ENCODE peak calls at places on chromosomes 11 and 22, in nine cellular contexts. U, H, J, E, Z, L, Q, O and P are unnamed samples.

GRCh38 chr22:20771918-20772625 is 1.8 kb upstream of the SERPIND1 start:
- DNase-seq in L (no peak), O (no peak), J (no peak), U (no peak), E (no peak), H (no peak), Z (no peak), Q (peak; percentile 50), P (no peak)

GRCh38 chr22:24763872-24764485 is 10.5 kb downstream of the PIWIL3 start:
- DNase-seq in L (no peak), Z (no peak), Q (no peak), O (no peak), E (no peak), H (no peak), J (no peak), U (no peak), P (no peak)

GRCh38 chr22:22911327-22912134 is 23.9 kb downstream of the IGLL5 start:
- DNase-seq in J (no peak), L (no peak), U (no peak), E (no peak), Z (no peak), H (no peak), O (no peak), Q (no peak), P (no peak)

GRCh38 chr11:129652828-129653227 is 162.8 kb upstream of the TMEM45B start:
- DNase-seq in E (no peak), Z (no peak), H (no peak), O (no peak), L (no peak), U (peak; percentile 79), Q (no peak), J (peak; percentile 79), P (no peak)

GRCh38 chr11:86637976-86638375 is 34.4 kb downstream of the ME3 start:
- DNase-seq in O (no peak), Z (no peak), U (peak; percentile 49), E (no peak), H (no peak), J (peak; percentile 52), Q (no peak), L (no peak), P (no peak)

GRCh38 chr11:70572974-70573260 is 174.6 kb downstream of the CTTN start:
- DNase-seq in L (peak; percentile 27), U (no peak), Z (no peak), J (no peak), H (no peak), O (no peak), E (no peak), Q (no peak), P (peak; percentile 10)

GRCh38 chr22:29727248-29727551 is 7.4 kb downstream of the CABP7 start:
- DNase-seq in L (peak; percentile 74), J (no peak), E (no peak), Z (no peak), U (peak; percentile 32), O (peak; percentile 37), Q (peak; percentile 56), H (peak; percentile 32), P (no peak)

GRCh38 chr11:44382648-44383240 is 72.8 kb upstream of the ALX4 start:
- DNase-seq in H (peak; percentile 86), E (no peak), U (no peak), Q (no peak), O (no peak), Z (no peak), L (no peak), J (no peak), P (no peak)

DNA sequence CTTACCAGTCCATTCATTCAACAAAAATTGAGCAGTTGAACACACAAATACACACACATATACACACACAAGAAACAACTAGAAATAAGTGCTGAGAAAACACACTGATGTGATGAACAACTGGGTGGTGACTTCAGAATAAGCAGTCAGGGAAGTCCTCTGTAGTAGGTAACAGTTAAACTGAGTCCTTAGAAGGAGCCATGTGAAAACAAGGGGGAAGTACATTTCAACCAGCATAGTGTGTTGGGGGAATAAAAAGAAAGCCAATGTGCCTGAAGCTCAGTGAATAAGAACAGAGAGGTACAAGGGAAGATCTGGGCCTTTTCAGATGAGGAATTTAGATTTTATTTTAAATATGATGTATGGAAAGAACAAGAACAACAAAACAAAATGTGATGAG is 6.8 kb upstream of the TMEM123 start:
- DNase-seq in L (no peak), Q (no peak), H (no peak), Z (no peak), O (no peak), U (no peak), J (no peak), E (no peak), P (no peak)
- H3K4me3 ChIP-seq in L (no peak overlapping the region), Q (no peak overlapping the region), H (no peak overlapping the region), Z (no peak overlapping the region), O (no peak overlapping the region), U (no peak overlapping the region), J (no peak overlapping the region), E (no peak overlapping the region), P (no peak overlapping the region)

DNA sequence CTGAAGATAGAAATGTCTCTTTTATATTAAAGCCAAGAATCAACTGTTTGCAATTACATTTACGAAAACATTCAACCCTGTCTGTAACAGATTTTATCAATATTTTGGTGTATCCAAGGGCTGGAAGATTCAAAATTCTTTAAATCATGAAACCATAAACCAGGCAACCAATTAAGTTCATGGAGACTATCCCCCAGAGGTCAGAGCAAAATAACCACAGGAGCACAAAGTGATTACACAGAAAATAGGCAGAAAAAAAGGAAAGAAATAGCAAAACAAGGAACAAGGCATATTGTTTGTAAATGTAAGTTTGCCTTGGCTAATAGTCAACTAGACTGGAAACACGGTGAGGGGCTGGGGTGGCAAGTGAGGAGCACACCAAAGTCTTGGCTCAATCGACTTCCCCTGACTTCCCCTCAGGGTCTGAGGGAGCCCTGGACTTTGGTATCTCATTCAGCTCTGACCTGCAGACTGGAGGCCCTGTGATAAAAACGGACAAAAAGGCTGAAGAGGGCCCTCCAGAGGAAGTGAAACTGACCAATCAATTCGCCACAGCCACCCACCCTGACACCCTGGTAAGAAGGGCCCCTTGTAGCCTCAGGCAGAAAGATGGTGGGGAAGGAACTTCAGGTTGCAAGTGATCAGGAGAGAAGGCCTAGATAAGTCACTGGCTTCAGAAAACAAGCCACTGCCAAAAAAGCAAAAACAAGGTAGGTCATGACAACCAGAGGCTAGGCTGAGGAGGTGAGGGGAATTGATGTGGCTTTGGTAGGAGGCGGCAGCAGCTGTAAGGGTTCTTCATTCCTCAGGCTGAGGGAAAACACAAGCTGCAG is 1.9 kb downstream of the SIK3 start:
- DNase-seq in H (peak; percentile 23), U (no peak), L (no peak), Z (no peak), Q (peak; percentile 47), O (no peak), E (no peak), J (no peak), P (no peak)
- TF ChIP-seq CTCF in H (no peak), U (no peak), L (no peak), Z (no peak), Q (peak; percentile 22), O (no peak), E (no peak), J (no peak), P (no peak)

GRCh38 chr11:117200813-117201515 is 1.8 kb downstream of the TAGLN start:
- DNase-seq in H (no peak), E (no peak), Z (no peak), J (no peak), U (peak; percentile 32), L (no peak), O (no peak), Q (no peak), P (no peak)

GRCh38 chr11:117201906-117202305 is 2.7 kb downstream of the TAGLN start:
- DNase-seq in H (no peak), Q (no peak), O (no peak), Z (no peak), E (no peak), J (no peak), L (no peak), U (no peak), P (no peak)

GRCh38 chr11:117199916-117200812 is 994 bp downstream of the TAGLN start:
- DNase-seq in L (no peak), U (no peak), Q (no peak), Z (no peak), J (no peak), H (no peak), E (no peak), O (no peak), P (no peak)

GRCh38 chr11:117202386-117203068 is 3.4 kb downstream of the TAGLN start:
- DNase-seq in J (no peak), L (no peak), H (no peak), Q (no peak), Z (no peak), U (no peak), E (no peak), O (no peak), P (no peak)

DNA sequence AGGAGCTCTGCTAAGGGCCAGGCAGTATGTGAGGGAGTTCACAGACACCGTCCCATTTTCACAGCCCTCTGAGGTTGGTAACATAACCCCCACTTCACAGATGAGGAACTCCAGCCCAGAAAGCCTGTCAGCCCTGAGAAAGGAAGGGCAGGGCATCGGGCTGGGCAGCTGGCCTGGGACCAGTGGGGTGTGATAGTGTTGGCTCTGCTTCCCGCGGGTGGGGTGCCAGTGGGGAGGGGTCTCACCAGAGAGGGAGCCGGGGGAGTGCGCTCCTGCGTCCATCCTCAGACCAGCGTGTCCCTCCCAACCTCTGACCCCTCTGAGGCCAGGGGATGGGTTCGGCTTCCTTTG is 2.3 kb downstream of the TAGLN start:
- DNase-seq in E (no peak), J (no peak), L (no peak), O (no peak), Z (no peak), Q (no peak), U (no peak), H (no peak), P (no peak)
- H3K27ac ChIP-seq in E (no peak overlapping the region), J (no peak overlapping the region), L (peak overlapping the region; percentile 25), O (peak overlapping the region; percentile 78), Z (peak overlapping the region; percentile 94), Q (no peak overlapping the region), U (peak overlapping the region; percentile 91), H (peak overlapping the region; percentile 71), P (no peak overlapping the region)

GRCh38 chr22:37930952-37931440 is 22.4 kb downstream of the C22orf23 start:
- DNase-seq in L (no peak), U (no peak), Q (no peak), O (no peak), Z (no peak), H (no peak), E (no peak), J (no peak), P (no peak)

GRCh38 chr22:37930270-37930951 is 23.0 kb downstream of the C22orf23 start:
- DNase-seq in H (peak; percentile 16), U (peak; percentile 14), Z (no peak), O (no peak), E (no peak), L (no peak), J (no peak), Q (no peak), P (no peak)

GRCh38 chr22:37927129-37927936 is 21.2 kb downstream of the MICALL1 start:
- DNase-seq in H (no peak), U (no peak), E (no peak), L (no peak), Q (no peak), O (no peak), Z (no peak), J (no peak), P (no peak)

GRCh38 chr22:37931893-37932389 is 21.5 kb downstream of the C22orf23 start:
- DNase-seq in L (no peak), Z (no peak), J (no peak), O (no peak), H (no peak), E (peak; percentile 72), U (no peak), Q (no peak), P (no peak)

DNA sequence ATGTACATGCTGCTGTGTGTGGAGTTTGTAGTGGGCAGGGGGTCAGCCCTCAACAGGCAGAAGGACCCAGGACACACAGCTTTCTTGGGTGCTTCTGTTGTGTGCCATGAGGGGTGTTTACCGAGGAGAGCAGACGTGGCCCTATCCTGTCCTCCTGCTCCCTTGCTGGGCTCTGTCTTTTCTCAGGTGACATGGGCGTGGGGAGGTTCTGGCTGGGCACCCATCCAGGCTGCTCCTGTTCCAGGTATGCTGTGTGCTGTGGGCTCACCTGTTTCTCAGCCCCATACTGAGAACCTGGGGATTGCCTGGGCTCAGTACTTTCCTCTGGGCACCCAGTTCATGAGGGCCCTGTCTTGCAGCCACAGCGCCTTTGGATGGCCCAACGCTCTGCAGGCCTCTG is 23.3 kb downstream of the MICALL1 start:
- DNase-seq in Z (no peak), E (no peak), L (no peak), U (no peak), H (peak; percentile 39), J (no peak), Q (no peak), O (no peak), P (no peak)
- H3K4me3 ChIP-seq in Z (no peak overlapping the region), E (no peak overlapping the region), L (no peak overlapping the region), U (no peak overlapping the region), H (no peak overlapping the region), J (no peak overlapping the region), Q (no peak overlapping the region), O (no peak overlapping the region), P (no peak overlapping the region)